ENCODE peak calls at places on chromosome 18, in four cellular contexts. T, M, L and V are unnamed samples.
A peak's percentile ranks its signal among the peaks of the same experiment; 100 is the strongest.

GRCh38 chr18:37575646-37576045 is 10.0 kb upstream of the CELF4 start:
- DNase-seq in T (no peak), M (no peak), L (no peak), V (no peak)

GRCh38 chr18:8505036-8505435 is 104.2 kb upstream of the RAB12 start:
- DNase-seq in T (no peak), M (no peak), L (no peak), V (no peak)

GRCh38 chr18:44839239-44839666 is 158.6 kb downstream of the SETBP1 start:
- DNase-seq in T (peak; percentile 42), M (peak; percentile 18), L (peak; percentile 89), V (peak; percentile 28)

GRCh38 chr18:69774831-69775230 is 172.8 kb downstream of the CD226 start:
- DNase-seq in T (no peak), M (no peak), L (no peak), V (no peak)

GRCh38 chr18:79518683-79519128 is 123.0 kb downstream of the NFATC1 start:
- DNase-seq in T (no peak), M (no peak), L (no peak), V (peak; percentile 15)

GRCh38 chr18:21327101-21327500 is 85.1 kb downstream of the GREB1L start:
- DNase-seq in T (no peak), M (no peak), L (no peak), V (no peak)

GRCh38 chr18:9069482-9070059 is 32.9 kb upstream of the NDUFV2 start:
- DNase-seq in T (no peak), M (no peak), L (no peak), V (no peak)

GRCh38 chr18:22330508-22330907 is 87.2 kb downstream of the CTAGE1 start:
- DNase-seq in T (peak; percentile 46), M (no peak), L (no peak), V (no peak)

GRCh38 chr18:8987250-8987649 is 115.2 kb upstream of the NDUFV2 start:
- DNase-seq in T (no peak), M (no peak), L (no peak), V (no peak)

GRCh38 chr18:63320690-63321265 is 1.2 kb upstream of the BCL2 start:
- DNase-seq in T (peak; percentile 42), M (no peak), L (peak; percentile 62), V (peak; percentile 63)

GRCh38 chr18:76259726-76260125 is 235.3 kb downstream of the ZNF516 start:
- DNase-seq in T (no peak), M (no peak), L (no peak), V (no peak)

GRCh38 chr18:61764381-61764780 is 128.4 kb downstream of the RNF152 start:
- DNase-seq in T (no peak), M (no peak), L (peak; percentile 15), V (no peak)

GRCh38 chr18:49716035-49716434 is 97.3 kb downstream of the ACAA2 start:
- DNase-seq in T (no peak), M (no peak), L (no peak), V (no peak)

GRCh38 chr18:42155024-42155423 is 200.0 kb downstream of the PIK3C3 start:
- DNase-seq in T (peak; percentile 31), M (no peak), L (no peak), V (no peak)

GRCh38 chr18:31831903-31832302 is 71.2 kb upstream of the SLC25A52 start:
- DNase-seq in T (no peak), M (no peak), L (no peak), V (no peak)

GRCh38 chr18:68837665-68838390 is 39.9 kb downstream of the CCDC102B start:
- DNase-seq in T (no peak), M (no peak), L (no peak), V (no peak)

GRCh38 chr18:4831791-4832375 is 365.2 kb downstream of the AKAIN1 start:
- DNase-seq in T (no peak), M (no peak), L (no peak), V (no peak)

GRCh38 chr18:28208712-28209265 is 31.9 kb upstream of the CDH2 start:
- DNase-seq in T (no peak), M (no peak), L (peak; percentile 73), V (no peak)

GRCh38 chr18:76223403-76223802 is 271.6 kb downstream of the ZNF516 start:
- DNase-seq in T (no peak), M (no peak), L (no peak), V (no peak)

GRCh38 chr18:3579701-3580100 is 129.7 kb downstream of the TGIF1 start:
- DNase-seq in T (no peak), M (no peak), L (no peak), V (no peak)

GRCh38 chr18:21747268-21747667 is 6.7 kb downstream of the MIB1 start:
- DNase-seq in T (no peak), M (no peak), L (no peak), V (no peak)

GRCh38 chr18:644395-645004 is 13.0 kb upstream of the TYMS start:
- DNase-seq in T (no peak), M (no peak), L (no peak), V (no peak)

GRCh38 chr18:38750786-38751185 is 1185.2 kb upstream of the CELF4 start:
- DNase-seq in T (no peak), M (no peak), L (no peak), V (no peak)

GRCh38 chr18:78021196-78021595 is 771.5 kb downstream of the GALR1 start:
- DNase-seq in T (peak; percentile 20), M (no peak), L (no peak), V (no peak)

GRCh38 chr18:65343571-65343970 is 407.2 kb upstream of the CDH7 start:
- DNase-seq in T (no peak), M (no peak), L (no peak), V (no peak)

GRCh38 chr18:36505701-36506100 is 208.2 kb downstream of the FHOD3 start:
- DNase-seq in T (no peak), M (no peak), L (no peak), V (no peak)

GRCh38 chr18:27843783-27844415 is 333.0 kb downstream of the CDH2 start:
- DNase-seq in T (no peak), M (no peak), L (peak; percentile 34), V (no peak)

GRCh38 chr18:60892441-60892840 is 440.8 kb upstream of the CDH20 start:
- DNase-seq in T (no peak), M (no peak), L (no peak), V (no peak)

GRCh38 chr18:39647627-39648502 is 2082.3 kb upstream of the CELF4 start:
- DNase-seq in T (no peak), M (no peak), L (no peak), V (no peak)

GRCh38 chr18:51048190-51048589 is 18.2 kb downstream of the SMAD4 start:
- DNase-seq in T (no peak), M (no peak), L (no peak), V (no peak)

GRCh38 chr18:51041677-51042076 is 11.7 kb downstream of the SMAD4 start:
- DNase-seq in T (no peak), M (no peak), L (no peak), V (no peak)

GRCh38 chr18:51049137-51049536 is 19.1 kb downstream of the SMAD4 start:
- DNase-seq in T (no peak), M (no peak), L (no peak), V (no peak)

GRCh38 chr18:51039138-51040112 is 9.4 kb downstream of the SMAD4 start:
- DNase-seq in T (no peak), M (no peak), L (no peak), V (no peak)

DNA sequence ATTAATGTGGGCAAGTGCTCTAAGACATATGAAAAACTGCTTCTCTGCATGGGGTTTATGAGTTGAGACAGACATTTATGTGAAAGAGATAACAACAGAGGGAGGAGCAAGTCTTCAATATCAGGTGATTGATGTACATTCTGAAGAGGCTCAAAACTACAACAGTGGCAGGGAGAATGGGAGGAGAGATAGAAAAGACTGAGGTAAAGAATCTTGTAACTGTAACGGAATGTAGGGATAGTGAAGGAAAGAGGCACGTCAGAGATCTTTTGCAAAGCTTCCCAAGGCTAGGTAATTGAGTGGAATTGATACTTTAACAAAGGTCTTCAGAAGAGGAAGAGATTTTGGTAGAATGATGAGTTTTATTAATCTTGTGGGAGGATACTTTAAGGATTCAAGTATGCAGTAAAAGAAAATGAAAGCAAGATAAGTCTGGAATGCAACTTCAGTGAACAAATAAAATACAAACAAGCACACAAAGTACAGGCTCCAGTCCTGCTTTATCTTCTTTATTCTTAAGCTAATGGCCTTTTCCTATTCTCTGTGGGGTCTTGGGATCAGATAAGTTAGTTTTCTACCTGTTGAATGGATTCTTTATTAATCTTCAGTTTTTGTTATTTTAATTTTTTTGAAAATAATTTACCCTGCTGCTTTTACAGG is 15.0 kb downstream of the SMAD4 start:
- DNase-seq in T (peak; percentile 50), M (peak; percentile 18), L (no peak), V (no peak)
- H3K4me3 ChIP-seq in T (no peak overlapping the region), M (no peak overlapping the region), L (no peak overlapping the region), V (no peak overlapping the region)

GRCh38 chr18:74507120-74507881 is 11.1 kb downstream of the CNDP2 start:
- DNase-seq in T (no peak), M (no peak), L (no peak), V (no peak)

GRCh38 chr18:74508366-74508765 is 12.2 kb downstream of the CNDP2 start:
- DNase-seq in T (no peak), M (no peak), L (no peak), V (no peak)

GRCh38 chr18:74509856-74510769 is 13.9 kb downstream of the CNDP2 start:
- DNase-seq in T (no peak), M (no peak), L (no peak), V (no peak)

GRCh38 chr18:74507927-74508326 is 11.8 kb downstream of the CNDP2 start:
- DNase-seq in T (no peak), M (no peak), L (no peak), V (no peak)

DNA sequence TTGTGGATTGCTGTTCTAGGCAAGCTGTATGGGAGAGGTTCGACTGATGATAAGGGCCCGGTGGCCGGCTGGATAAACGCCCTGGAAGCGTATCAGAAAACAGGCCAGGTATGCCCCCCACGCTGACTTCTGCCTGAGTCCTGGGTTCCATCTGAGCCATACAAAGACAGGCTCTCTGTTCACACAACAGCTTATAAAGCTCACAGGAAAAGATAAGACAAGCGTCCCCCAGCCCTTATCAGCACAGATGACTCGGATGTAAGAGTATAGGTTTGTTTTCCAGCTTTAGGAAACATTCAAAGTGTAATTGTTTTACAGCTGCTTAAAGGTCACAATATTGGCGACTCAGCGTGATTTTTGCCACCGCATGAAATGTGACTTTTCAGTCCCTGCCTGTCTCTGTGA is 12.7 kb downstream of the CNDP2 start:
- DNase-seq in T (no peak), M (no peak), L (no peak), V (no peak)
- H3K36me3 ChIP-seq in T (no peaks in the 10 kb centered on the region), M (peaks cover 97% of the 10 kb centered on the region), L (peaks cover 94% of the 10 kb centered on the region), V (peaks cover 55% of the 10 kb centered on the region)

GRCh38 chr18:55085557-55086285 is 126.5 kb upstream of the CCDC68 start:
- DNase-seq in T (no peak), M (no peak), L (no peak), V (no peak)
- H3K4me1 ChIP-seq in T (no peaks in the 10 kb centered on the region), M (no peaks in the 10 kb centered on the region), L (no peaks in the 10 kb centered on the region), V (no peaks in the 10 kb centered on the region)

DNA sequence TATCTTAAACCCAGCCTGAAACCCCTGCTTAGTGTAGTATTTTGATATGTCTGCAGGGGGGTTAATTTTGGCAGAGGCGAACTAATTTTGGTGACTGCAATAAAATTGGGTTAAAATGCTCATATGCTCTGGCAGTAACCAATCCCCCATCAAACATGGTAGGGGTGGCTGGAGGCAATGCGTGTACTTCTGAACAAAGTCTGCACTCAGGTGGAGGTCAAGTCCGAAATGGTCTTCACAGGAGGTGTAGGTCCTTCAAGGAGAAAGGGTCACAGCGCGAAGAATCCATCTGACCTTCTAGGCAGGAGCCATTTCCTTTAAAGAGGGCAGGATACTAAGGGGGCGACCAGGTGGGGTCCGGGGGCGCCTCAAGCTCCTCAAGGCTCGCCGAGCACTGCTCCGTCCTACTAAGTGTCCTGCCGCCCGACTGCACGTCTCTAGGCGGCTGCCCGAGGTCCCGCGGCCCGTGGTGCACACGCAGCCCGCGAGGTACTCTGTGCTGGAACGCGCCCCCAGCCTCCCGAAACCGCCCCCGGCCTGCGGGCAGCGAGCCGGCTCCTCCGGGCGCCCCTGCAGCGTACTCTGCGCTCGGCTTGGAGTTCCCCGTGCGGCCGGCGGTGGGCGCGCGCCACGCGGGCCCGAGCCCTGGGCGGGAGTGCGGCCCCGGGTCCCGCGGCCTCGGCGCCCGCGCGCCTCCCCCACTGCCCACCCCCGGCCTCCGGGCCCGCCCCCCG is 1.7 kb upstream of the LDLRAD4 start:
- DNase-seq in T (peak; percentile 75), M (peak; percentile 59), L (peak; percentile 59), V (no peak)
- H3K4me3 ChIP-seq in T (peak overlapping the region; percentile 78), M (peak overlapping the region; percentile 85), L (peak overlapping the region; percentile 82), V (peak overlapping the region; percentile 51)